ENCODE peak calls at places on chromosomes 1 and 21, in five cellular contexts. A is naive thymus-derived CD4-positive, alpha-beta T cell; M is B cell; W is HTR-8/SVneo; V is AG09309. U is an unnamed sample.

GRCh38 chr1:51305371-51305823 is 25.0 kb downstream of the TTC39A start:
- DNase-seq in A (no peak), W (no peak), M (no peak), V (no peak), U (peak; percentile 45)

GRCh38 chr21:45248893-45249381 is 38.8 kb downstream of the POFUT2 start:
- DNase-seq in A (no peak), W (no peak), V (no peak), M (no peak), U (no peak)

GRCh38 chr21:41864311-41865001 is 14.7 kb downstream of the PRDM15 start:
- DNase-seq in W (no peak), V (no peak), A (no peak), M (no peak), U (no peak)

GRCh38 chr21:35048183-35048601 is 910 bp downstream of the RUNX1 start:
- DNase-seq in M (peak; percentile 45), V (no peak), W (no peak), A (no peak), U (peak; percentile 16)

GRCh38 chr1:161351482-161351881 is 16.2 kb downstream of the CFAP126 start:
- DNase-seq in M (no peak), V (no peak), A (no peak), W (no peak), U (no peak)

GRCh38 chr1:223752721-223753515 is 40.6 kb downstream of the CAPN2 start:
- DNase-seq in W (no peak), A (no peak), M (no peak), V (no peak), U (no peak)

GRCh38 chr1:103129255-103129654 is 20.9 kb upstream of the COL11A1 start:
- DNase-seq in W (no peak), M (no peak), A (no peak), V (peak; percentile 88), U (no peak)

GRCh38 chr1:107702946-107703571 is 261.9 kb downstream of the VAV3 start:
- DNase-seq in W (no peak), V (no peak), M (no peak), A (no peak), U (no peak)

GRCh38 chr1:44650159-44650831 is 24.0 kb downstream of the TMEM53 start:
- DNase-seq in A (no peak), V (no peak), M (no peak), W (no peak), U (no peak)

GRCh38 chr1:179017383-179018326 is 8.0 kb upstream of the FAM20B start:
- DNase-seq in A (no peak), V (no peak), M (no peak), W (no peak), U (no peak)

GRCh38 chr21:32843561-32843960 is 72.0 kb upstream of the PAXBP1 start:
- DNase-seq in V (no peak), W (no peak), M (no peak), A (no peak), U (no peak)

GRCh38 chr1:184605941-184606340 is 148.7 kb downstream of the EDEM3 start:
- DNase-seq in W (no peak), A (no peak), M (no peak), V (no peak), U (no peak)